ENCODE peak calls at places on chromosomes 4 and X, in eight cellular contexts. S is ascending aorta; Q is spleen; Y is heart right ventricle; Z is tibial nerve; I is GM12878; J is CD8-positive, alpha-beta T cell; W is lower lobe of right lung. U is an unnamed sample.

GRCh38 chr4:118313098-118313497 is 39.7 kb downstream of the PRSS12 start:
- DNase-seq in S (no peak), Q (no peak), Y (no peak), Z (no peak), I (no peak), J (no peak), W (no peak), U (no peak)

GRCh38 chr4:57190651-57191481 is 80.7 kb upstream of the IGFBP7 start:
- DNase-seq in S (no peak), Q (no peak), Y (no peak), Z (no peak), I (no peak), J (no peak), W (no peak), U (no peak)

GRCh38 chr4:38396845-38397547 is 267.0 kb upstream of the KLF3 start:
- DNase-seq in S (no peak), Q (no peak), Y (no peak), Z (no peak), I (no peak), J (no peak), W (no peak), U (no peak)

GRCh38 chrX:51837451-51837850 is 56.0 kb upstream of the MAGED1 start:
- DNase-seq in S (no peak), Q (no peak), Y (no peak), Z (no peak), I (no peak), J (no peak), W (no peak), U (no peak)

GRCh38 chr4:31104033-31104432 is 383.9 kb downstream of the PCDH7 start:
- DNase-seq in S (no peak), Q (no peak), Y (no peak), Z (no peak), I (no peak), J (no peak), W (no peak), U (no peak)

GRCh38 chr4:140308366-140309123 is 64.9 kb upstream of the SCOC start:
- DNase-seq in S (peak; percentile 16), Q (no peak), Y (peak; percentile 64), Z (no peak), I (no peak), J (no peak), W (no peak), U (peak; percentile 84)

GRCh38 chr4:20883231-20883630 is 183.0 kb downstream of the PACRGL start:
- DNase-seq in S (no peak), Q (no peak), Y (no peak), Z (no peak), I (no peak), J (no peak), W (no peak), U (no peak)

GRCh38 chrX:120302434-120302833 is 8.8 kb downstream of the TMEM255A start:
- DNase-seq in S (peak; percentile 19), Q (peak; percentile 91), Y (no peak), Z (no peak), I (peak; percentile 61), J (peak; percentile 46), W (peak; percentile 66), U (no peak)

GRCh38 chr4:99808260-99808857 is 8.3 kb upstream of the DAPP1 start:
- DNase-seq in S (no peak), Q (peak; percentile 89), Y (peak; percentile 47), Z (peak; percentile 15), I (no peak), J (peak; percentile 69), W (peak; percentile 76), U (no peak)

GRCh38 chr4:25308761-25309160 is 3.8 kb upstream of the ZCCHC4 start:
- DNase-seq in S (no peak), Q (no peak), Y (no peak), Z (no peak), I (no peak), J (no peak), W (no peak), U (no peak)

GRCh38 chr4:41129128-41129754 is 85.1 kb downstream of the APBB2 start:
- DNase-seq in S (no peak), Q (no peak), Y (no peak), Z (no peak), I (no peak), J (no peak), W (no peak), U (no peak)

GRCh38 chr4:128600996-128601857 is 208.3 kb upstream of the JADE1 start:
- DNase-seq in S (no peak), Q (no peak), Y (peak; percentile 41), Z (peak; percentile 25), I (no peak), J (no peak), W (peak; percentile 72), U (peak; percentile 88)

GRCh38 chrX:27439771-27440170 is 23.4 kb downstream of the PPP4R3C start:
- DNase-seq in S (no peak), Q (no peak), Y (no peak), Z (no peak), I (no peak), J (no peak), W (no peak), U (no peak)

GRCh38 chr4:151955721-151956340 is 195.0 kb upstream of the GATB start:
- DNase-seq in S (no peak), Q (no peak), Y (no peak), Z (no peak), I (no peak), J (no peak), W (no peak), U (no peak)

GRCh38 chrX:150049647-150050046 is 111.4 kb upstream of the EOLA2 start:
- DNase-seq in S (no peak), Q (no peak), Y (no peak), Z (no peak), I (no peak), J (no peak), W (no peak), U (no peak)

GRCh38 chrX:134520860-134521390 is 61.0 kb downstream of the HPRT1 start:
- DNase-seq in S (no peak), Q (no peak), Y (no peak), Z (no peak), I (no peak), J (no peak), W (no peak), U (no peak)

GRCh38 chr4:1130318-1131186 is 17.2 kb upstream of the RNF212 start:
- DNase-seq in S (no peak), Q (peak; percentile 91), Y (peak; percentile 56), Z (peak; percentile 42), I (peak; percentile 57), J (peak; percentile 74), W (peak; percentile 69), U (no peak)

GRCh38 chrX:109475174-109475891 is 6.6 kb downstream of the GUCY2F start:
- DNase-seq in S (no peak), Q (no peak), Y (no peak), Z (no peak), I (no peak), J (no peak), W (no peak), U (no peak)

DNA sequence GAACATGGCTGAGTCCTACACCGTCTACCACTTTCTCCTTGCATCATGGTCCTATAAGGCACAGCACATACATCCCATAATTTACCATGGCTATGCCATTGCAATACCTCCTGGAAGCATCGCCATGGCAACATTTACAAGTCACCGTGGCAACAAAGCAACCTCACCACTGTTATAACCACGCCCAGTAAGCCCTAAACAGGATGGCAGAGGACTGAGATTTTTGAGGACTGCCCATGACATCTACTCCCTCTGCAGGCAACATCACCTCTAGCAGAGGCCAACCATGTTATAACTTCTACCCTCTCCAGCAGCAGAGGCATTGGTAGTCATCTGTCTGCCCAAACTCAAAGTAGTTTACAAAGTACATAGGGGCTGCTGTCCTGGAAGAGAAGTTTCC is 29.7 kb downstream of the BCOR start:
- DNase-seq in S (no peak), Q (no peak), Y (no peak), Z (no peak), I (no peak), J (no peak), W (no peak), U (no peak)
- H3K36me3 ChIP-seq in S (peaks cover 46% of the 10 kb centered on the region), Q (no peaks in the 10 kb centered on the region), Y (peaks cover 57% of the 10 kb centered on the region), Z (peaks cover 43% of the 10 kb centered on the region), I (no peaks in the 10 kb centered on the region), J (peaks cover 13% of the 10 kb centered on the region), W (peaks cover 48% of the 10 kb centered on the region), U (peaks cover 40% of the 10 kb centered on the region)

DNA sequence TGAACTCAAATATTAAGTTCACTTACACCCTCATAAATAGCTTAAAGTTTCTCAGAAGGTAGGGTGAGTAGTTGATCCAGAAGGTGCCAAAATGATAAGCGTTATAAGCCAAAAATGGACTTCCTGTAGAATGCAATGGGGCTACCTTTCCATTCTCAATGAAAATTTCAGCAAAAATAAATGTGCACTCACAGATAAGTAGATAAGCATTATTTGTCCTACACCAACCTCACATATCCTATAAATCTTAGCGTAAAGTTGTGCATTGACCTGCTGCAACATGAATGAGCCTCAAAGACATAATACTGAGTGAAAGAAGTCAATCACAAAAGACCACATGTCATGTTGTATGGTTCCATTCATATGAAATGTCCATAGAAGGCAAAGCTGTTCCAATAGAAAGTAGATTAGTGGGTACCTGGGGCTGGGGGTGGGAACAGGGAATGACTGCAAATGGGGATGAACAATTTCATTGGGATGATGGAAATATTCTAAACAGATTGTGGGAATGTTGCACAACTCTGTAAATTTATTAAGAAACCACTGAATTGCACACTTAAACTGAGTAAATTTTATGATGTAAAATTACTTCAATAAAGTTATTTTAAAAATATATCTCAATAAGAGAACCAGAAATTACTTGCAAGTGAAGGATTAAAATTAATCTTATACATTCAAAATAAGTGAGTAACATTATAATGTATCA is 100.9 kb downstream of the AMELX start:
- DNase-seq in S (no peak), Q (no peak), Y (no peak), Z (no peak), I (no peak), J (no peak), W (no peak), U (no peak)
- H3K27ac ChIP-seq in S (no peak overlapping the region), Q (no peak overlapping the region), Y (no peak overlapping the region), Z (no peak overlapping the region), I (no peak overlapping the region), J (no peak overlapping the region), W (no peak overlapping the region), U (no peak overlapping the region)

DNA sequence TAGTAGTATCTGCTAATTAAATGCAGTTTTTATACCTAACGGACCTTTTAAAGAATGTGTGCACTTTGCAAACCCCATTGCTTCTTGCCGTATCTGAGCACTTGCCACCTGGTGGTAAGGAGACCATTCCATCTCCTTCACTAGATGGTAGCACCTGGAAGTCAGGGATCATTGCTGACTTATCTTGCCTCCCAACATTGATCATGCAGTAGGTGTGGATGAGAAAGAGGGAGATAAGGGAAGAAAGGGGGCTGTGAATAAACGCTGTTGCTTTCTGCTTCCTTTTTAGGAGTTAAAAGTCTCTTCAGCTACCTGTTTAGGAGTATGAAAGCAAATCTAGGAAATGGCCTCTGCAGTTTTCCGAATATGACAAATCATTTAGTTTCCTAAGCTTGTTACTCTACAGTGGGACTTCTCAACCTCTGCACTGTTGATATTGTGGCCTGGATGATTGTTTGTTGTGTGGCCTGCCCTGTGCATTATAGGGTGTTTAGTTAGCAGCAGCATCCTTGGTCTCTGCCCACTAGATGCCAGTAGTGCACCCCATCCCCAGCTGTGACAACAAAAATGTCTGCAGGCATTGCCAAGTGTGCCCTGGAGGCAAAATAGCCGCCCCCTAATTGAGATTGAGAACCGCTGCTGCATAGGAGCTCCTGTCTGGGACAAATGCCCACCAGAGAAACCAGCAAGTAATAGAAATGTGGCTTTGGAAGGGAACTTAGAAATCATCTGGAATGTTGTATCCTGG is 38.8 kb downstream of the GAB1 start:
- DNase-seq in S (no peak), Q (peak; percentile 81), Y (no peak), Z (no peak), I (no peak), J (no peak), W (no peak), U (no peak)
- H3K4me1 ChIP-seq in S (peaks cover 59% of the 10 kb centered on the region), Q (peaks cover 21% of the 10 kb centered on the region), Y (peaks cover 7% of the 10 kb centered on the region), Z (peaks cover 85% of the 10 kb centered on the region), I (peaks cover 40% of the 10 kb centered on the region), J (no peaks in the 10 kb centered on the region), W (peaks cover 42% of the 10 kb centered on the region), U (no peaks in the 10 kb centered on the region)

GRCh38 chr4:75289843-75290616 is 224.2 kb downstream of the RCHY1 start:
- DNase-seq in S (no peak), Q (no peak), Y (no peak), Z (no peak), I (peak; percentile 23), J (no peak), W (no peak), U (no peak)
- H3K36me3 ChIP-seq in S (no peaks in the 10 kb centered on the region), Q (no peaks in the 10 kb centered on the region), Y (no peaks in the 10 kb centered on the region), Z (no peaks in the 10 kb centered on the region), I (no peaks in the 10 kb centered on the region), J (no peaks in the 10 kb centered on the region), W (no peaks in the 10 kb centered on the region), U (no peaks in the 10 kb centered on the region)

U was measured in RWPE2.